ENCODE peak calls at places on chromosomes 1 and 21, in five cellular contexts. N is gastrocnemius medialis, A is body of pancreas, G is transverse colon, U is A549. M is an unnamed sample.

GRCh38 chr1:243742814-243743213 is 107.2 kb downstream of the AKT3 start:
- DNase-seq in N (no peak), U (no peak), G (no peak), A (no peak), M (no peak)

GRCh38 chr1:115237507-115237906 is 100.5 kb downstream of the NGF start:
- DNase-seq in N (no peak), U (no peak), A (no peak), G (no peak), M (no peak)

GRCh38 chr21:42784276-42784675 is 95.1 kb downstream of the WDR4 start:
- DNase-seq in A (no peak), G (no peak), N (no peak), U (no peak), M (no peak)

GRCh38 chr1:196723325-196724185 is 51.1 kb upstream of the CFHR3 start:
- DNase-seq in U (peak), N (no peak), G (peak), A (peak), M (no peak)

GRCh38 chr1:6515771-6516170 is 24.3 kb upstream of the PLEKHG5 start:
- DNase-seq in N (no peak), A (no peak), G (no peak), U (no peak), M (no peak)

GRCh38 chr21:42360317-42360716 is 6.0 kb downstream of the TFF1 start:
- DNase-seq in U (no peak), N (no peak), A (no peak), G (no peak), M (no peak)

GRCh38 chr1:23217421-23218115 is at the start of gene HTR1D:
- DNase-seq in A (no peak), U (no peak), G (peak), N (no peak), M (no peak)

GRCh38 chr1:173555651-173556305 is 47.1 kb downstream of the SLC9C2 start:
- DNase-seq in N (no peak), A (no peak), G (no peak), U (no peak), M (no peak)

GRCh38 chr21:33011462-33011861 is 14.3 kb upstream of the OLIG2 start:
- DNase-seq in A (peak), N (peak), G (no peak), U (peak), M (no peak)

GRCh38 chr1:156583821-156584622 is 4.5 kb downstream of the TTC24 start:
- DNase-seq in U (peak), N (peak), A (peak), G (peak), M (peak)

GRCh38 chr1:205739348-205740160 is 10.4 kb downstream of the NUCKS1 start:
- DNase-seq in N (no peak), A (no peak), U (no peak), G (no peak), M (no peak)

GRCh38 chr1:19388980-19389379 is 76.9 kb downstream of the SLC66A1 start:
- DNase-seq in U (no peak), N (no peak), A (no peak), G (no peak), M (no peak)

GRCh38 chr1:159937014-159937750 is 8.2 kb downstream of the IGSF9 start:
- DNase-seq in A (no peak), G (peak), N (no peak), U (no peak), M (no peak)

GRCh38 chr21:36063375-36064084 is 3.2 kb upstream of the SETD4 start:
- DNase-seq in A (no peak), N (no peak), U (no peak), G (no peak), M (no peak)

GRCh38 chr21:41186763-41187536 is 19.0 kb downstream of the BACE2 start:
- DNase-seq in U (no peak), G (no peak), A (no peak), N (no peak), M (no peak)

GRCh38 chr1:24216254-24216653 is 29.2 kb upstream of the IFNLR1 start:
- DNase-seq in G (no peak), N (no peak), U (no peak), A (peak), M (peak)

GRCh38 chr1:15680614-15681345 is 3.3 kb upstream of the PLEKHM2 start:
- DNase-seq in A (peak), G (no peak), N (peak), U (peak), M (no peak)

GRCh38 chr1:83545450-83545849 is 453.5 kb downstream of the TTLL7 start:
- DNase-seq in N (no peak), G (no peak), U (no peak), A (no peak), M (no peak)

GRCh38 chr1:46030876-46031660 is 101.4 kb downstream of the PIK3R3 start:
- DNase-seq in G (no peak), A (peak), N (no peak), U (no peak), M (no peak)

GRCh38 chr1:222991908-222992307 is 151.1 kb downstream of the TLR5 start:
- DNase-seq in G (no peak), N (no peak), A (no peak), U (no peak), M (no peak)

GRCh38 chr1:101769520-101769919 is 227.2 kb downstream of the OLFM3 start:
- DNase-seq in G (no peak), U (no peak), A (no peak), N (no peak), M (no peak)

GRCh38 chr1:5769146-5769545 is 223.1 kb downstream of the NPHP4 start:
- DNase-seq in A (peak), N (no peak), U (no peak), G (no peak), M (no peak)

GRCh38 chr1:172531846-172532699 is 877 bp upstream of the SUCO start:
- DNase-seq in U (peak), A (peak), N (peak), G (peak), M (peak)

GRCh38 chr1:151370211-151370911 is 2.1 kb downstream of the SELENBP1 start:
- DNase-seq in U (no peak), G (peak), A (no peak), N (peak), M (no peak)

GRCh38 chr1:87179851-87180519 is 148.7 kb upstream of the LMO4 start:
- DNase-seq in A (no peak), N (no peak), G (no peak), U (no peak), M (no peak)

GRCh38 chr1:28775121-28775942 is 36.6 kb upstream of the OPRD1 start:
- DNase-seq in G (peak), U (no peak), A (peak), N (peak), M (peak)

GRCh38 chr1:110556471-110556807 is 37.5 kb upstream of the KCNA10 start:
- DNase-seq in U (no peak), N (no peak), G (no peak), A (peak), M (no peak)

GRCh38 chr1:29282135-29282923 is 46.0 kb downstream of the PTPRU start:
- DNase-seq in U (no peak), N (no peak), A (no peak), G (no peak), M (no peak)

GRCh38 chr1:27522148-27522859 is 32.3 kb upstream of the WASF2 start:
- DNase-seq in G (no peak), N (peak), A (peak), U (no peak), M (peak)

GRCh38 chr21:40555129-40555528 is 291.8 kb downstream of the DSCAM start:
- DNase-seq in G (no peak), U (no peak), A (no peak), N (no peak), M (no peak)

GRCh38 chr1:58650141-58650540 is 49.7 kb downstream of the MYSM1 start:
- DNase-seq in G (no peak), U (no peak), A (no peak), N (no peak), M (no peak)

DNA sequence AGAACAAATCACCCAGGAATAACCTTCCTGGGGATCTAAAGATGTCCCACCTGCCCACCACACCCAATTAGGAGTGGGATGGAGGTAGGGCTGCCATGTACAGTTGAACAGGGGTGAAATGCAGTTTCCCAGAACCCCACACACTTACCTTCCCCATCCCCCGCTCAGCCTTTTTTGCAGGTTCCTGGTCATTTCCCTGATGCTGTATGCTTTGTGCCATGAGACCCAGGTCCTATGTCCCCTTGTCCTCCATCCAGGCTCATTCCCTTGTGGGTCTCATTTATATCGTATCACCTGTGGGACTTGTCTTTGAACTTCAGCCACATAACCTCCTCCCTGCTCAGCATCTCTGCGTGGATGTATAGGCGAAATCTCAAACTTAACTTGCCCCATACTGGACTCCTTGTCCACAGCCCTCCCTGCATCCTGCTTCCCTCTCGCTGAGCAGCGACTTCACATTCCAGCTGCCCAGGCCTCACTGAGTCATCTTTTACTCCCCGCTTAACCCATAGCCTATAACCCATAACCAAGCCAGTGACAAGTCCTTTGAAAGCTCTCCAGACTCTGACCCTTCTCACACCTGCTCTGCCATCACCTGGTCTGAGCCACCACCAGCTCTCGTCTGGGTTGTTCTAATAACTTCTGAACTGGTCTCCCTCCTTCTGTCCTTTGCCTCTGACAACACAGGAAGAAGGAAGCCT is 4.7 kb downstream of the LDLRAD2 start:
- DNase-seq in G (no peak), U (no peak), A (no peak), N (no peak), M (no peak)
- TF ChIP-seq POLR2A in G (no peak), U (no peak), A (no peak), N (no peak), M (no peak)

GRCh38 chr1:181127898-181128453 is 39.5 kb downstream of the IER5 start:
- DNase-seq in U (no peak), G (no peak), A (no peak), N (no peak), M (no peak)

GRCh38 chr1:181131255-181131901 is 42.9 kb downstream of the IER5 start:
- DNase-seq in G (no peak), A (no peak), N (no peak), U (no peak), M (no peak)

GRCh38 chr1:181129771-181130606 is 41.5 kb downstream of the IER5 start:
- DNase-seq in A (no peak), N (no peak), G (no peak), U (no peak), M (no peak)

GRCh38 chr1:181126871-181127587 is 38.5 kb downstream of the IER5 start:
- DNase-seq in G (peak), A (no peak), N (no peak), U (no peak), M (no peak)

DNA sequence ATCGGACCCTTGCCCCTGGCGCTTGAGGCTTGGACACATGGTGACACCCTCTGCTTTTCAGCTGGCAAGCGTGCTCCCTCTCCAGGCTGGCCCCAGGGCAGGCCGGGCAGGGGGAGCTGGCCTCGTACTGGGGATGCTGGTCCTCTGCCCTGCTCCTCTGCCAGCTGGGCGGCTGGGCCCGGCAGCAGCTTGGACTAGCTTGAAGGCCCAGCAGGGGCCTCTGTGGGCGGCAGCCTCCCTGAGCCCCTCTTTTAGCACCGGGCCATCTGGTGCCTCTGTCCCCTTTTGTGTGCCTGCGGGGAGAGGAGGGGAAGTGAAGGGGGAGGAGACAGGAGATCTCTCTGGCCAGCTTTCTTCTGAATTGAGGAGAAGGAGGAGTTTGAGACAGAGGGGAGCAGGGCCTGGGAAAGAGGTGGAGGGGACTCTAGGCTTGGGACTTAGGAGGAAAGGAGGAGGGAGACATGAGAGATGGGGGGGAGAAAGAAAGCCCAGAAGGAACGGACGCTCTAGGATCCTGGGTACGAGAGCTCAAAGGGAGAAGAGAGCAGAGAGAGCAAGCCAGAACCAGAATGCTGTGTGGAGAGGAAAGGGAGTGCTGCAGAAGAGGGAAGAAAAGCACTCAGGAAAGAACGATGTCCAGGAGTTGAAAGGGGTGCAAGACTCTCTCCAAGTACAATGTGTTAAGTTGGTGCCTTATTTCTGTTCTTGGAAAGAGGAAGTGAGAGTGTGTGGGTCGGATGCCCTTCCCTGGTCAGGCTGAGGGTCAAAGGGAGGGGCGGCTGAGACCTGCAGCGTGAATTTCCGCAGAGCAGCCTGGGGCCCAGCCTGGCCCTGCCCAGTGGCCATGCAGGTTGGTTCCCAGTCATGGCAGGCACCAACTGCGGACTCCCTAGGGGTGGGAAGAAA is 40.3 kb downstream of the IER5 start:
- DNase-seq in N (no peak), A (peak), G (peak), U (no peak), M (no peak)
- TF ChIP-seq POLR2A in N (no peak), A (no peak), G (no peak), U (no peak), M (no peak)

GRCh38 chr1:30471307-30471706 is 252.1 kb downstream of the MATN1 start:
- DNase-seq in U (no peak), A (no peak), N (no peak), G (no peak), M (no peak)
- TF ChIP-seq POLR2A in U (no peak), A (no peak), N (no peak), G (no peak), M (no peak)

DNA sequence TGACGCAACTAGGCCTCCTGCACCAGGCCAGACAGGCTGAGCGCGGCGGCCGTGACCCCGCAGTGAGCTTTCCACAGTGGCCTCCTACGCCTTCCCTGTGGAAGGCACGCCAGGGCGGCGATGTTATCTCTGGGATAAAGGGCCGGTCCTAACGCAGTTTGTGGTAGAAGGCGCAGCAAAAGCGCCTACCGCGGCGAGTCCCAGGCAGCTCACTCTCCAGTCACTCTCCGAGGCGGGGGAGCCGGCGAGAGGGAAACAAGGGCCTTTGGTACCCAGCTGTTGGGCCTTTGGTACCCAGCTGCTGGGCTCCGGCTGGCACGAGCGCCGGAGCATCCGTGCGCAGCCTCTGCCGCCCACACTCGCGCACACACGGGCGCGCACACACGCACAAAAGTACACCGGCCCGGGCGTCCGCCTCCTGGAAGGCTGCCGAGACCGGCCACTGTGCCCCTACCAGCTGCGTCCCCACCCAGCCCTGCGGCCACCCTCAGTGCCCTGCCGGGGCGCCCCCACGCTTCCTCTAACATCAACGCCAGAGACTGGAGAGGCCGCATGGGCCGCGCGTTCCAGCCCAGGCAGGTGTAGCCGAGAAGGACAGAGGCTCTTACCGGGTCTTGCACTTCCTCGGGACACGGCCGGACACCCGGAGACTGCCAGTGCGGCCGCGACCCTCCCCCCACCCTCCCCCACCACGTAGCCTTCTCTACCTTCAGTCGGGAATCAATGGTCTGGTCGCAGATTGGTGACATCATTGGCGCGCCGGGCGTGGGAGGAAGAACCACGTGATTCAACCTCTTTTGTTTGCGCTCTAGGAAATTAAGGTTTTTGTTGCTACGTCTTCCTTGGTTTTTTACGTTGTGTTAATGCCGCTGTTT is 19.5 kb upstream of the ADAR start:
- DNase-seq in U (peak), A (peak), G (peak), N (peak), M (peak)
- TF ChIP-seq POLR2A in U (peak), A (peak), G (peak), N (no peak), M (no peak)

DNA sequence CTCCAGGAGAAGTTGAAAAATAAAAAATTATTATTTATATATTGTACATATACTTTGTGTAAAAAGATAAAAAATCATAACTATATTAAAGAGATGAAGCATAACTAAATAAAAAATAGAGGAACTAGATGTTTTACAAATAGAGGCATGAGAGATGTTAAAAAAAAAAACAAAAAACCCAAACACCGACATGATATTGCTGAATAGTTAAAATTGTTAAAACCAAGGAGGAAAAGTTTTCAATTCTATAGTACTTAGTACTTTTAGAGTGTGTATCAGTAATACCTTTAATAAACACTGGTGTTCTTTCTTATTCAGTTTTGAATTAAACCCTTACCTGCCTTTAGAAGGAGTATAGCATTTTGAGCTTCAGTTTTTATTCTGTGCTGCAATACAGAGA is 32.1 kb downstream of the BACH1 start:
- DNase-seq in G (no peak), N (no peak), U (no peak), A (no peak), M (no peak)
- TF ChIP-seq POLR2A in G (no peak), N (no peak), U (no peak), A (no peak), M (no peak)

GRCh38 chr1:8629241-8630091 is 188.0 kb downstream of the RERE start:
- DNase-seq in A (no peak), U (no peak), G (peak), N (no peak), M (no peak)
- TF ChIP-seq POLR2A in A (no peak), U (no peak), G (no peak), N (no peak), M (no peak)

GRCh38 chr21:25565272-25566199 is 41.7 kb downstream of the MRPL39 start:
- DNase-seq in U (no peak), N (no peak), A (no peak), G (no peak), M (no peak)
- TF ChIP-seq POLR2A in U (no peak), N (no peak), A (no peak), G (no peak), M (no peak)

GRCh38 chr1:147670319-147671003 is at the start of gene ACP6:
- DNase-seq in A (peak), N (peak), G (peak), U (peak), M (peak)
- TF ChIP-seq POLR2A in A (peak), N (peak), G (peak), U (peak), M (peak)

DNA sequence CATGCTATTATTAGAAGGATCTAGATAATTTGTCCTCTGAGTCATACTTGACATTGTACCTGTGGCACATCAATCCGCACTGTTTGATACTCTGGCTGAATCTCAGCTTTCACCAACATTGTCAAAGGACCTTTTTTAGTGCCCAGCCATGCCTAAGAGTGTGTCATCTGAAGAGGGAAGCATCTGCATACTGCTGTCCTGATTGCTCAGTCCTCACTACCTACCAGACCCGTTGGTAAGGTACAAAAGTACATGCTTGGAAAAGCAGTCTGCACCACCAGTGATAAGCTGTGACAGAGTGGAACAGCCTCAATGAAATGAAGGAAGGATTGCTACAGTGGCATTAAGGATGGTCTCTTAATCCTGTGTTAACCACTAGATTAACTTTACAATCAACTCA is 17.1 kb downstream of the SYNC start:
- DNase-seq in A (no peak), G (no peak), U (no peak), N (no peak), M (no peak)
- TF ChIP-seq POLR2A in A (no peak), G (no peak), U (no peak), N (no peak), M (no peak)